ENCODE peak calls at places on chromosomes 4 and X, in seven cellular contexts. One of them, this sample, is unnamed. For H3K4me1, the result is how much of the 10 kb centered on the place peaks cover.

GRCh38 chrX:13092455-13092941 is 48.1 kb upstream of the FAM9C start:
- DNase-seq in uterus: no peak
- DNase-seq in spleen: peak
- DNase-seq in BE2C: no peak
- DNase-seq in colonic mucosa: peak
- DNase-seq in NT2/D1: no peak
- DNase-seq in Peyer's patch: peak
- DNase-seq in this sample: peak

GRCh38 chr4:89838005-89838404 is 1.0 kb upstream of the SNCA start:
- DNase-seq in uterus: no peak
- DNase-seq in spleen: no peak
- DNase-seq in BE2C: no peak
- DNase-seq in colonic mucosa: no peak
- DNase-seq in NT2/D1: no peak
- DNase-seq in Peyer's patch: no peak
- DNase-seq in this sample: no peak

GRCh38 chrX:109635151-109635550 is 10.2 kb upstream of the KCNE5 start:
- DNase-seq in uterus: no peak
- DNase-seq in spleen: no peak
- DNase-seq in BE2C: no peak
- DNase-seq in colonic mucosa: no peak
- DNase-seq in NT2/D1: peak
- DNase-seq in Peyer's patch: no peak
- DNase-seq in this sample: no peak

GRCh38 chrX:134254511-134254910 is 17.5 kb downstream of the CCDC160 start:
- DNase-seq in uterus: no peak
- DNase-seq in spleen: no peak
- DNase-seq in BE2C: no peak
- DNase-seq in colonic mucosa: no peak
- DNase-seq in NT2/D1: no peak
- DNase-seq in Peyer's patch: no peak
- DNase-seq in this sample: no peak

GRCh38 chr4:105637409-105638258 is 70.9 kb downstream of the INTS12 start:
- DNase-seq in uterus: peak
- DNase-seq in spleen: peak
- DNase-seq in BE2C: peak
- DNase-seq in colonic mucosa: peak
- DNase-seq in NT2/D1: peak
- DNase-seq in Peyer's patch: peak
- DNase-seq in this sample: no peak

GRCh38 chr4:41256740-41257256 is at the start of gene UCHL1:
- DNase-seq in uterus: peak
- DNase-seq in spleen: no peak
- DNase-seq in BE2C: peak
- DNase-seq in colonic mucosa: no peak
- DNase-seq in NT2/D1: peak
- DNase-seq in Peyer's patch: no peak
- DNase-seq in this sample: no peak

GRCh38 chrX:1384738-1385250 is 7.1 kb downstream of the SLC25A6 start:
- DNase-seq in uterus: no peak
- DNase-seq in spleen: peak
- DNase-seq in BE2C: no peak
- DNase-seq in colonic mucosa: no peak
- DNase-seq in NT2/D1: no peak
- DNase-seq in Peyer's patch: peak
- DNase-seq in this sample: no peak

GRCh38 chr4:87033902-87034301 is 99.1 kb downstream of the AFF1 start:
- DNase-seq in uterus: no peak
- DNase-seq in spleen: no peak
- DNase-seq in BE2C: no peak
- DNase-seq in colonic mucosa: no peak
- DNase-seq in NT2/D1: no peak
- DNase-seq in Peyer's patch: no peak
- DNase-seq in this sample: no peak

GRCh38 chr4:5050520-5050955 is 742 bp upstream of the STK32B start:
- DNase-seq in uterus: peak
- DNase-seq in spleen: peak
- DNase-seq in BE2C: peak
- DNase-seq in colonic mucosa: peak
- DNase-seq in NT2/D1: peak
- DNase-seq in Peyer's patch: no peak
- DNase-seq in this sample: no peak

GRCh38 chr4:44157611-44158277 is 290.9 kb downstream of the KCTD8 start:
- DNase-seq in uterus: no peak
- DNase-seq in spleen: no peak
- DNase-seq in BE2C: no peak
- DNase-seq in colonic mucosa: no peak
- DNase-seq in NT2/D1: no peak
- DNase-seq in Peyer's patch: no peak
- DNase-seq in this sample: no peak

GRCh38 chr4:114642173-114642780 is 43.7 kb downstream of the UGT8 start:
- DNase-seq in uterus: no peak
- DNase-seq in spleen: no peak
- DNase-seq in BE2C: no peak
- DNase-seq in colonic mucosa: no peak
- DNase-seq in NT2/D1: no peak
- DNase-seq in Peyer's patch: no peak
- DNase-seq in this sample: no peak

GRCh38 chr4:84238247-84239090 is 260.6 kb downstream of the NKX6-1 start:
- DNase-seq in uterus: no peak
- DNase-seq in spleen: no peak
- DNase-seq in BE2C: no peak
- DNase-seq in colonic mucosa: no peak
- DNase-seq in NT2/D1: no peak
- DNase-seq in Peyer's patch: no peak
- DNase-seq in this sample: no peak

GRCh38 chrX:149628280-149628679 is 3.3 kb downstream of the TMEM185A start:
- DNase-seq in uterus: no peak
- DNase-seq in spleen: no peak
- DNase-seq in BE2C: no peak
- DNase-seq in colonic mucosa: no peak
- DNase-seq in NT2/D1: no peak
- DNase-seq in Peyer's patch: no peak
- DNase-seq in this sample: no peak

GRCh38 chr4:1021386-1022050 is 10.1 kb downstream of the FGFRL1 start:
- DNase-seq in uterus: no peak
- DNase-seq in spleen: no peak
- DNase-seq in BE2C: no peak
- DNase-seq in colonic mucosa: no peak
- DNase-seq in NT2/D1: no peak
- DNase-seq in Peyer's patch: peak
- DNase-seq in this sample: no peak

GRCh38 chr4:114282937-114283336 is 303.5 kb upstream of the ARSJ start:
- DNase-seq in uterus: no peak
- DNase-seq in spleen: no peak
- DNase-seq in BE2C: no peak
- DNase-seq in colonic mucosa: no peak
- DNase-seq in NT2/D1: no peak
- DNase-seq in Peyer's patch: no peak
- DNase-seq in this sample: no peak

GRCh38 chrX:15816886-15817285 is 26.6 kb downstream of the ZRSR2 start:
- DNase-seq in uterus: no peak
- DNase-seq in spleen: no peak
- DNase-seq in BE2C: no peak
- DNase-seq in colonic mucosa: no peak
- DNase-seq in NT2/D1: no peak
- DNase-seq in Peyer's patch: no peak
- DNase-seq in this sample: peak

GRCh38 chr4:3294401-3295241 is 1.8 kb downstream of the RGS12 start:
- DNase-seq in uterus: no peak
- DNase-seq in spleen: peak
- DNase-seq in BE2C: no peak
- DNase-seq in colonic mucosa: no peak
- DNase-seq in NT2/D1: no peak
- DNase-seq in Peyer's patch: no peak
- DNase-seq in this sample: no peak

GRCh38 chr4:159179310-159179958 is 76.6 kb downstream of the RAPGEF2 start:
- DNase-seq in uterus: no peak
- DNase-seq in spleen: no peak
- DNase-seq in BE2C: no peak
- DNase-seq in colonic mucosa: no peak
- DNase-seq in NT2/D1: no peak
- DNase-seq in Peyer's patch: no peak
- DNase-seq in this sample: no peak

GRCh38 chr4:76950846-76951321 is 1.3 kb downstream of the SEPTIN11 start:
- DNase-seq in uterus: no peak
- DNase-seq in spleen: no peak
- DNase-seq in BE2C: peak
- DNase-seq in colonic mucosa: peak
- DNase-seq in NT2/D1: no peak
- DNase-seq in Peyer's patch: no peak
- DNase-seq in this sample: no peak

GRCh38 chr4:89316931-89317366 is 9.3 kb upstream of the GPRIN3 start:
- DNase-seq in uterus: no peak
- DNase-seq in spleen: no peak
- DNase-seq in BE2C: no peak
- DNase-seq in colonic mucosa: no peak
- DNase-seq in NT2/D1: no peak
- DNase-seq in Peyer's patch: no peak
- DNase-seq in this sample: peak

GRCh38 chr4:170134821-170135220 is 45.1 kb upstream of the AADAT start:
- DNase-seq in uterus: no peak
- DNase-seq in spleen: no peak
- DNase-seq in BE2C: peak
- DNase-seq in colonic mucosa: no peak
- DNase-seq in NT2/D1: no peak
- DNase-seq in Peyer's patch: no peak
- DNase-seq in this sample: no peak

GRCh38 chr4:82230310-82230709 is 143.5 kb downstream of the HNRNPD start:
- DNase-seq in uterus: no peak
- DNase-seq in spleen: no peak
- DNase-seq in BE2C: no peak
- DNase-seq in colonic mucosa: no peak
- DNase-seq in NT2/D1: no peak
- DNase-seq in Peyer's patch: no peak
- DNase-seq in this sample: no peak

GRCh38 chr4:151604238-151604637 is 156.6 kb downstream of the GATB start:
- DNase-seq in uterus: no peak
- DNase-seq in spleen: no peak
- DNase-seq in BE2C: peak
- DNase-seq in colonic mucosa: no peak
- DNase-seq in NT2/D1: no peak
- DNase-seq in Peyer's patch: no peak
- DNase-seq in this sample: no peak

GRCh38 chr4:119099227-119099910 is 36.3 kb upstream of the MYOZ2 start:
- DNase-seq in uterus: no peak
- DNase-seq in spleen: no peak
- DNase-seq in BE2C: no peak
- DNase-seq in colonic mucosa: no peak
- DNase-seq in NT2/D1: no peak
- DNase-seq in Peyer's patch: no peak
- DNase-seq in this sample: no peak

GRCh38 chrX:30196322-30196721 is 19.0 kb upstream of the MAGEB2 start:
- DNase-seq in uterus: no peak
- DNase-seq in spleen: no peak
- DNase-seq in BE2C: no peak
- DNase-seq in colonic mucosa: no peak
- DNase-seq in NT2/D1: no peak
- DNase-seq in Peyer's patch: no peak
- DNase-seq in this sample: no peak

GRCh38 chr4:15758294-15758693 is 19.8 kb upstream of the CD38 start:
- DNase-seq in uterus: no peak
- DNase-seq in spleen: no peak
- DNase-seq in BE2C: no peak
- DNase-seq in colonic mucosa: no peak
- DNase-seq in NT2/D1: no peak
- DNase-seq in Peyer's patch: no peak
- DNase-seq in this sample: no peak
- H3K4me1 ChIP-seq in uterus: under half
- H3K4me1 ChIP-seq in spleen: under half
- H3K4me1 ChIP-seq in BE2C: under half
- H3K4me1 ChIP-seq in colonic mucosa: under half
- H3K4me1 ChIP-seq in NT2/D1: under half
- H3K4me1 ChIP-seq in Peyer's patch: under half
- H3K4me1 ChIP-seq in this sample: under half

GRCh38 chr4:30842689-30843088 is 122.5 kb downstream of the PCDH7 start:
- DNase-seq in uterus: no peak
- DNase-seq in spleen: no peak
- DNase-seq in BE2C: no peak
- DNase-seq in colonic mucosa: no peak
- DNase-seq in NT2/D1: no peak
- DNase-seq in Peyer's patch: no peak
- DNase-seq in this sample: no peak
- H3K4me1 ChIP-seq in uterus: under half
- H3K4me1 ChIP-seq in spleen: under half
- H3K4me1 ChIP-seq in BE2C: under half
- H3K4me1 ChIP-seq in colonic mucosa: under half
- H3K4me1 ChIP-seq in NT2/D1: under half
- H3K4me1 ChIP-seq in Peyer's patch: under half
- H3K4me1 ChIP-seq in this sample: under half

GRCh38 chrX:40092808-40093435 is 4.8 kb downstream of the BCOR start:
- DNase-seq in uterus: no peak
- DNase-seq in spleen: no peak
- DNase-seq in BE2C: no peak
- DNase-seq in colonic mucosa: no peak
- DNase-seq in NT2/D1: no peak
- DNase-seq in Peyer's patch: no peak
- DNase-seq in this sample: no peak

GRCh38 chrX:40090050-40090804 is 7.5 kb downstream of the BCOR start:
- DNase-seq in uterus: peak
- DNase-seq in spleen: peak
- DNase-seq in BE2C: no peak
- DNase-seq in colonic mucosa: no peak
- DNase-seq in NT2/D1: no peak
- DNase-seq in Peyer's patch: peak
- DNase-seq in this sample: no peak

GRCh38 chrX:40090961-40091360 is 6.8 kb downstream of the BCOR start:
- DNase-seq in uterus: no peak
- DNase-seq in spleen: peak
- DNase-seq in BE2C: no peak
- DNase-seq in colonic mucosa: no peak
- DNase-seq in NT2/D1: no peak
- DNase-seq in Peyer's patch: no peak
- DNase-seq in this sample: no peak

GRCh38 chrX:40093586-40093985 is 4.2 kb downstream of the BCOR start:
- DNase-seq in uterus: no peak
- DNase-seq in spleen: peak
- DNase-seq in BE2C: no peak
- DNase-seq in colonic mucosa: no peak
- DNase-seq in NT2/D1: no peak
- DNase-seq in Peyer's patch: no peak
- DNase-seq in this sample: no peak

GRCh38 chrX:40091691-40092421 is 5.9 kb downstream of the BCOR start:
- DNase-seq in uterus: no peak
- DNase-seq in spleen: peak
- DNase-seq in BE2C: no peak
- DNase-seq in colonic mucosa: peak
- DNase-seq in NT2/D1: no peak
- DNase-seq in Peyer's patch: no peak
- DNase-seq in this sample: no peak
- H3K4me1 ChIP-seq in uterus: under half
- H3K4me1 ChIP-seq in spleen: half or more
- H3K4me1 ChIP-seq in BE2C: under half
- H3K4me1 ChIP-seq in colonic mucosa: under half
- H3K4me1 ChIP-seq in NT2/D1: under half
- H3K4me1 ChIP-seq in Peyer's patch: half or more
- H3K4me1 ChIP-seq in this sample: under half

DNA sequence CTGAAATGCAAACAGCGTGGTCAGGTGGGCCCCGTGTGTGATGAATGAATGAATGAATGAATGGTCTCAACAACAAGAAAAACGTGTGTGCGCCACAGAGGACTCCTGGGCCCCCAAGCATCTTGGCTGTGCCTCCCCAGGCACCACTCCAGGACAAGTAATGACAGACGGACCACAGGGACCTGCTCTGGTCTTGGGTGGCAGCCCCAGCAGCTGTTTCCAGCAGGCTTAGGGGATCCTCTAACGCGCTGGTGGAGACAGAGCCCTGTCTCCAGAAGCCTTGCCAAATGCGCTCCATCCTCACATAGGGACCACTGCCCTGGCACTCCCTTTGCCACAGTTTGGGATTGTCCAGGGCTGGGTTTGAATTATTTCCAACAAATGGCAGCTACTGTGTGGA is 39.1 kb downstream of the PSAPL1 start:
- DNase-seq in uterus: peak
- DNase-seq in spleen: peak
- DNase-seq in BE2C: no peak
- DNase-seq in colonic mucosa: no peak
- DNase-seq in NT2/D1: no peak
- DNase-seq in Peyer's patch: peak
- DNase-seq in this sample: no peak
- H3K4me1 ChIP-seq in uterus: under half
- H3K4me1 ChIP-seq in spleen: under half
- H3K4me1 ChIP-seq in BE2C: under half
- H3K4me1 ChIP-seq in colonic mucosa: under half
- H3K4me1 ChIP-seq in NT2/D1: under half
- H3K4me1 ChIP-seq in Peyer's patch: under half
- H3K4me1 ChIP-seq in this sample: under half

This sample was measured in effector memory CD4-positive, alpha-beta T cell.